ENCODE peak calls at places on chromosomes 1 and 21, in eight cellular contexts. One of them, this sample, is unnamed.

GRCh38 chr21:17798796-17799195 is 20.4 kb downstream of the C21orf91 start:
- DNase-seq in stimulated activated CD4-positive, alpha-beta T cell treated with anti-CD3 and anti-CD28 coated beads, Interleukin-4, amount 100 ng/mL, for 48 hours: no peak
- DNase-seq in kidney glomerular epithelial cell: no peak
- DNase-seq in AG10803: peak; percentile 24
- DNase-seq in kidney tubule cell: no peak
- DNase-seq in NCI-H526 treated with DMSO at 0.1 percent for 48 hours: no peak
- DNase-seq in NCI-H1694 treated with DMSO at 0.1 percent for 48 hours: no peak
- DNase-seq in heart left ventricle: no peak
- DNase-seq in this sample: no peak

GRCh38 chr1:162397039-162397448 is 14.9 kb downstream of the SH2D1B start:
- DNase-seq in stimulated activated CD4-positive, alpha-beta T cell treated with anti-CD3 and anti-CD28 coated beads, Interleukin-4, amount 100 ng/mL, for 48 hours: no peak
- DNase-seq in kidney glomerular epithelial cell: no peak
- DNase-seq in AG10803: no peak
- DNase-seq in kidney tubule cell: no peak
- DNase-seq in NCI-H526 treated with DMSO at 0.1 percent for 48 hours: no peak
- DNase-seq in NCI-H1694 treated with DMSO at 0.1 percent for 48 hours: no peak
- DNase-seq in heart left ventricle: no peak
- DNase-seq in this sample: no peak

GRCh38 chr1:66692681-66693080 is 59.6 kb upstream of the DYNLT5 start:
- DNase-seq in stimulated activated CD4-positive, alpha-beta T cell treated with anti-CD3 and anti-CD28 coated beads, Interleukin-4, amount 100 ng/mL, for 48 hours: no peak
- DNase-seq in kidney glomerular epithelial cell: no peak
- DNase-seq in AG10803: no peak
- DNase-seq in kidney tubule cell: no peak
- DNase-seq in NCI-H526 treated with DMSO at 0.1 percent for 48 hours: no peak
- DNase-seq in NCI-H1694 treated with DMSO at 0.1 percent for 48 hours: no peak
- DNase-seq in heart left ventricle: no peak
- DNase-seq in this sample: no peak

GRCh38 chr1:205939690-205940330 is 3.4 kb downstream of the SLC26A9 start:
- DNase-seq in stimulated activated CD4-positive, alpha-beta T cell treated with anti-CD3 and anti-CD28 coated beads, Interleukin-4, amount 100 ng/mL, for 48 hours: no peak
- DNase-seq in kidney glomerular epithelial cell: no peak
- DNase-seq in AG10803: no peak
- DNase-seq in kidney tubule cell: no peak
- DNase-seq in NCI-H526 treated with DMSO at 0.1 percent for 48 hours: no peak
- DNase-seq in NCI-H1694 treated with DMSO at 0.1 percent for 48 hours: peak; percentile 13
- DNase-seq in heart left ventricle: no peak
- DNase-seq in this sample: no peak

GRCh38 chr1:2231667-2232254 is 3.6 kb downstream of the SKI start:
- DNase-seq in stimulated activated CD4-positive, alpha-beta T cell treated with anti-CD3 and anti-CD28 coated beads, Interleukin-4, amount 100 ng/mL, for 48 hours: no peak
- DNase-seq in kidney glomerular epithelial cell: peak; percentile 49
- DNase-seq in AG10803: peak; percentile 87
- DNase-seq in kidney tubule cell: peak; percentile 58
- DNase-seq in NCI-H526 treated with DMSO at 0.1 percent for 48 hours: peak; percentile 50
- DNase-seq in NCI-H1694 treated with DMSO at 0.1 percent for 48 hours: no peak
- DNase-seq in heart left ventricle: peak; percentile 79
- DNase-seq in this sample: peak; percentile 70

GRCh38 chr1:185567006-185567405 is 167.2 kb upstream of the HMCN1 start:
- DNase-seq in stimulated activated CD4-positive, alpha-beta T cell treated with anti-CD3 and anti-CD28 coated beads, Interleukin-4, amount 100 ng/mL, for 48 hours: no peak
- DNase-seq in kidney glomerular epithelial cell: peak; percentile 47
- DNase-seq in AG10803: peak; percentile 82
- DNase-seq in kidney tubule cell: peak; percentile 85
- DNase-seq in NCI-H526 treated with DMSO at 0.1 percent for 48 hours: peak; percentile 75
- DNase-seq in NCI-H1694 treated with DMSO at 0.1 percent for 48 hours: no peak
- DNase-seq in heart left ventricle: no peak
- DNase-seq in this sample: peak; percentile 52

GRCh38 chr1:117842408-117843170 is 86.8 kb downstream of the GDAP2 start:
- DNase-seq in stimulated activated CD4-positive, alpha-beta T cell treated with anti-CD3 and anti-CD28 coated beads, Interleukin-4, amount 100 ng/mL, for 48 hours: no peak
- DNase-seq in kidney glomerular epithelial cell: no peak
- DNase-seq in AG10803: no peak
- DNase-seq in kidney tubule cell: peak; percentile 37
- DNase-seq in NCI-H526 treated with DMSO at 0.1 percent for 48 hours: no peak
- DNase-seq in NCI-H1694 treated with DMSO at 0.1 percent for 48 hours: no peak
- DNase-seq in heart left ventricle: no peak
- DNase-seq in this sample: no peak

GRCh38 chr1:154405762-154406571 is 824 bp downstream of the IL6R start:
- DNase-seq in stimulated activated CD4-positive, alpha-beta T cell treated with anti-CD3 and anti-CD28 coated beads, Interleukin-4, amount 100 ng/mL, for 48 hours: peak; percentile 54
- DNase-seq in kidney glomerular epithelial cell: no peak
- DNase-seq in AG10803: peak; percentile 68
- DNase-seq in kidney tubule cell: peak; percentile 78
- DNase-seq in NCI-H526 treated with DMSO at 0.1 percent for 48 hours: no peak
- DNase-seq in NCI-H1694 treated with DMSO at 0.1 percent for 48 hours: peak; percentile 40
- DNase-seq in heart left ventricle: peak; percentile 75
- DNase-seq in this sample: peak; percentile 36

GRCh38 chr1:11749203-11749689 is 12.7 kb upstream of the C1orf167 start:
- DNase-seq in stimulated activated CD4-positive, alpha-beta T cell treated with anti-CD3 and anti-CD28 coated beads, Interleukin-4, amount 100 ng/mL, for 48 hours: peak; percentile 45
- DNase-seq in kidney glomerular epithelial cell: peak; percentile 7
- DNase-seq in AG10803: no peak
- DNase-seq in kidney tubule cell: peak; percentile 67
- DNase-seq in NCI-H526 treated with DMSO at 0.1 percent for 48 hours: no peak
- DNase-seq in NCI-H1694 treated with DMSO at 0.1 percent for 48 hours: no peak
- DNase-seq in heart left ventricle: no peak
- DNase-seq in this sample: peak; percentile 30

GRCh38 chr1:50488403-50488802 is 65.2 kb upstream of the DMRTA2 start:
- DNase-seq in stimulated activated CD4-positive, alpha-beta T cell treated with anti-CD3 and anti-CD28 coated beads, Interleukin-4, amount 100 ng/mL, for 48 hours: no peak
- DNase-seq in kidney glomerular epithelial cell: no peak
- DNase-seq in AG10803: no peak
- DNase-seq in kidney tubule cell: no peak
- DNase-seq in NCI-H526 treated with DMSO at 0.1 percent for 48 hours: no peak
- DNase-seq in NCI-H1694 treated with DMSO at 0.1 percent for 48 hours: no peak
- DNase-seq in heart left ventricle: no peak
- DNase-seq in this sample: no peak

GRCh38 chr1:150562384-150563339 is 13.5 kb downstream of the ADAMTSL4 start:
- DNase-seq in stimulated activated CD4-positive, alpha-beta T cell treated with anti-CD3 and anti-CD28 coated beads, Interleukin-4, amount 100 ng/mL, for 48 hours: no peak
- DNase-seq in kidney glomerular epithelial cell: no peak
- DNase-seq in AG10803: no peak
- DNase-seq in kidney tubule cell: peak; percentile 61
- DNase-seq in NCI-H526 treated with DMSO at 0.1 percent for 48 hours: no peak
- DNase-seq in NCI-H1694 treated with DMSO at 0.1 percent for 48 hours: no peak
- DNase-seq in heart left ventricle: peak; percentile 52
- DNase-seq in this sample: peak; percentile 81

GRCh38 chr21:42526379-42526727 is 12.7 kb downstream of the SLC37A1 start:
- DNase-seq in stimulated activated CD4-positive, alpha-beta T cell treated with anti-CD3 and anti-CD28 coated beads, Interleukin-4, amount 100 ng/mL, for 48 hours: no peak
- DNase-seq in kidney glomerular epithelial cell: no peak
- DNase-seq in AG10803: no peak
- DNase-seq in kidney tubule cell: peak; percentile 31
- DNase-seq in NCI-H526 treated with DMSO at 0.1 percent for 48 hours: no peak
- DNase-seq in NCI-H1694 treated with DMSO at 0.1 percent for 48 hours: no peak
- DNase-seq in heart left ventricle: peak; percentile 46
- DNase-seq in this sample: no peak

GRCh38 chr1:186536272-186536905 is 75.5 kb upstream of the PDC start:
- DNase-seq in stimulated activated CD4-positive, alpha-beta T cell treated with anti-CD3 and anti-CD28 coated beads, Interleukin-4, amount 100 ng/mL, for 48 hours: no peak
- DNase-seq in kidney glomerular epithelial cell: no peak
- DNase-seq in AG10803: peak; percentile 58
- DNase-seq in kidney tubule cell: no peak
- DNase-seq in NCI-H526 treated with DMSO at 0.1 percent for 48 hours: no peak
- DNase-seq in NCI-H1694 treated with DMSO at 0.1 percent for 48 hours: no peak
- DNase-seq in heart left ventricle: no peak
- DNase-seq in this sample: no peak

GRCh38 chr1:86335906-86336305 is 60.2 kb downstream of the ODF2L start:
- DNase-seq in stimulated activated CD4-positive, alpha-beta T cell treated with anti-CD3 and anti-CD28 coated beads, Interleukin-4, amount 100 ng/mL, for 48 hours: no peak
- DNase-seq in kidney glomerular epithelial cell: peak; percentile 50
- DNase-seq in AG10803: no peak
- DNase-seq in kidney tubule cell: peak; percentile 30
- DNase-seq in NCI-H526 treated with DMSO at 0.1 percent for 48 hours: no peak
- DNase-seq in NCI-H1694 treated with DMSO at 0.1 percent for 48 hours: no peak
- DNase-seq in heart left ventricle: no peak
- DNase-seq in this sample: no peak

GRCh38 chr1:176656257-176656995 is 193.5 kb downstream of the PAPPA2 start:
- DNase-seq in stimulated activated CD4-positive, alpha-beta T cell treated with anti-CD3 and anti-CD28 coated beads, Interleukin-4, amount 100 ng/mL, for 48 hours: no peak
- DNase-seq in kidney glomerular epithelial cell: peak; percentile 77
- DNase-seq in AG10803: peak; percentile 93
- DNase-seq in kidney tubule cell: peak; percentile 91
- DNase-seq in NCI-H526 treated with DMSO at 0.1 percent for 48 hours: no peak
- DNase-seq in NCI-H1694 treated with DMSO at 0.1 percent for 48 hours: no peak
- DNase-seq in heart left ventricle: peak; percentile 47
- DNase-seq in this sample: no peak

GRCh38 chr1:198904356-198904755 is 265.5 kb downstream of the PTPRC start:
- DNase-seq in stimulated activated CD4-positive, alpha-beta T cell treated with anti-CD3 and anti-CD28 coated beads, Interleukin-4, amount 100 ng/mL, for 48 hours: no peak
- DNase-seq in kidney glomerular epithelial cell: no peak
- DNase-seq in AG10803: peak; percentile 66
- DNase-seq in kidney tubule cell: no peak
- DNase-seq in NCI-H526 treated with DMSO at 0.1 percent for 48 hours: no peak
- DNase-seq in NCI-H1694 treated with DMSO at 0.1 percent for 48 hours: no peak
- DNase-seq in heart left ventricle: no peak
- DNase-seq in this sample: no peak

GRCh38 chr1:78441921-78442320 is 48.9 kb upstream of the PTGFR start:
- DNase-seq in stimulated activated CD4-positive, alpha-beta T cell treated with anti-CD3 and anti-CD28 coated beads, Interleukin-4, amount 100 ng/mL, for 48 hours: no peak
- DNase-seq in kidney glomerular epithelial cell: no peak
- DNase-seq in AG10803: peak; percentile 62
- DNase-seq in kidney tubule cell: peak; percentile 90
- DNase-seq in NCI-H526 treated with DMSO at 0.1 percent for 48 hours: no peak
- DNase-seq in NCI-H1694 treated with DMSO at 0.1 percent for 48 hours: no peak
- DNase-seq in heart left ventricle: no peak
- DNase-seq in this sample: no peak

GRCh38 chr1:29235955-29236742 is at the start of gene PTPRU:
- DNase-seq in stimulated activated CD4-positive, alpha-beta T cell treated with anti-CD3 and anti-CD28 coated beads, Interleukin-4, amount 100 ng/mL, for 48 hours: peak; percentile 81
- DNase-seq in kidney glomerular epithelial cell: peak; percentile 55
- DNase-seq in AG10803: peak; percentile 58
- DNase-seq in kidney tubule cell: peak; percentile 74
- DNase-seq in NCI-H526 treated with DMSO at 0.1 percent for 48 hours: peak; percentile 49
- DNase-seq in NCI-H1694 treated with DMSO at 0.1 percent for 48 hours: peak; percentile 9
- DNase-seq in heart left ventricle: peak; percentile 86
- DNase-seq in this sample: peak; percentile 75

GRCh38 chr1:30749691-30750583 is 7.6 kb downstream of the LAPTM5 start:
- DNase-seq in stimulated activated CD4-positive, alpha-beta T cell treated with anti-CD3 and anti-CD28 coated beads, Interleukin-4, amount 100 ng/mL, for 48 hours: no peak
- DNase-seq in kidney glomerular epithelial cell: no peak
- DNase-seq in AG10803: no peak
- DNase-seq in kidney tubule cell: no peak
- DNase-seq in NCI-H526 treated with DMSO at 0.1 percent for 48 hours: no peak
- DNase-seq in NCI-H1694 treated with DMSO at 0.1 percent for 48 hours: no peak
- DNase-seq in heart left ventricle: no peak
- DNase-seq in this sample: peak; percentile 56

GRCh38 chr1:100516854-100517253 is 21.1 kb upstream of the GPR88 start:
- DNase-seq in stimulated activated CD4-positive, alpha-beta T cell treated with anti-CD3 and anti-CD28 coated beads, Interleukin-4, amount 100 ng/mL, for 48 hours: no peak
- DNase-seq in kidney glomerular epithelial cell: no peak
- DNase-seq in AG10803: no peak
- DNase-seq in kidney tubule cell: no peak
- DNase-seq in NCI-H526 treated with DMSO at 0.1 percent for 48 hours: no peak
- DNase-seq in NCI-H1694 treated with DMSO at 0.1 percent for 48 hours: no peak
- DNase-seq in heart left ventricle: no peak
- DNase-seq in this sample: no peak

GRCh38 chr1:192783793-192784192 is 25.0 kb upstream of the RGS2 start:
- DNase-seq in stimulated activated CD4-positive, alpha-beta T cell treated with anti-CD3 and anti-CD28 coated beads, Interleukin-4, amount 100 ng/mL, for 48 hours: no peak
- DNase-seq in kidney glomerular epithelial cell: no peak
- DNase-seq in AG10803: no peak
- DNase-seq in kidney tubule cell: no peak
- DNase-seq in NCI-H526 treated with DMSO at 0.1 percent for 48 hours: no peak
- DNase-seq in NCI-H1694 treated with DMSO at 0.1 percent for 48 hours: no peak
- DNase-seq in heart left ventricle: no peak
- DNase-seq in this sample: no peak

GRCh38 chr21:31078216-31078615 is 39.9 kb upstream of the KRTAP19-8 start:
- DNase-seq in stimulated activated CD4-positive, alpha-beta T cell treated with anti-CD3 and anti-CD28 coated beads, Interleukin-4, amount 100 ng/mL, for 48 hours: no peak
- DNase-seq in kidney glomerular epithelial cell: no peak
- DNase-seq in AG10803: no peak
- DNase-seq in kidney tubule cell: no peak
- DNase-seq in NCI-H526 treated with DMSO at 0.1 percent for 48 hours: no peak
- DNase-seq in NCI-H1694 treated with DMSO at 0.1 percent for 48 hours: no peak
- DNase-seq in heart left ventricle: no peak
- DNase-seq in this sample: no peak

GRCh38 chr1:212608956-212609700 is 567 bp downstream of the ATF3 start:
- DNase-seq in stimulated activated CD4-positive, alpha-beta T cell treated with anti-CD3 and anti-CD28 coated beads, Interleukin-4, amount 100 ng/mL, for 48 hours: peak; percentile 34
- DNase-seq in kidney glomerular epithelial cell: no peak
- DNase-seq in AG10803: peak; percentile 42
- DNase-seq in kidney tubule cell: peak; percentile 60
- DNase-seq in NCI-H526 treated with DMSO at 0.1 percent for 48 hours: no peak
- DNase-seq in NCI-H1694 treated with DMSO at 0.1 percent for 48 hours: no peak
- DNase-seq in heart left ventricle: peak; percentile 66
- DNase-seq in this sample: peak; percentile 67

GRCh38 chr1:86436041-86436440 is 12.1 kb downstream of the CLCA2 start:
- DNase-seq in stimulated activated CD4-positive, alpha-beta T cell treated with anti-CD3 and anti-CD28 coated beads, Interleukin-4, amount 100 ng/mL, for 48 hours: no peak
- DNase-seq in kidney glomerular epithelial cell: peak; percentile 27
- DNase-seq in AG10803: peak; percentile 22
- DNase-seq in kidney tubule cell: peak; percentile 59
- DNase-seq in NCI-H526 treated with DMSO at 0.1 percent for 48 hours: no peak
- DNase-seq in NCI-H1694 treated with DMSO at 0.1 percent for 48 hours: no peak
- DNase-seq in heart left ventricle: no peak
- DNase-seq in this sample: no peak

GRCh38 chr1:225881081-225882007 is 836 bp downstream of the TMEM63A start:
- DNase-seq in stimulated activated CD4-positive, alpha-beta T cell treated with anti-CD3 and anti-CD28 coated beads, Interleukin-4, amount 100 ng/mL, for 48 hours: no peak
- DNase-seq in kidney glomerular epithelial cell: no peak
- DNase-seq in AG10803: peak; percentile 48
- DNase-seq in kidney tubule cell: peak; percentile 75
- DNase-seq in NCI-H526 treated with DMSO at 0.1 percent for 48 hours: peak; percentile 7
- DNase-seq in NCI-H1694 treated with DMSO at 0.1 percent for 48 hours: no peak
- DNase-seq in heart left ventricle: peak; percentile 61
- DNase-seq in this sample: peak; percentile 31

GRCh38 chr21:35232545-35233176 is 183.6 kb upstream of the RUNX1 start:
- DNase-seq in stimulated activated CD4-positive, alpha-beta T cell treated with anti-CD3 and anti-CD28 coated beads, Interleukin-4, amount 100 ng/mL, for 48 hours: no peak
- DNase-seq in kidney glomerular epithelial cell: peak; percentile 86
- DNase-seq in AG10803: peak; percentile 36
- DNase-seq in kidney tubule cell: peak; percentile 92
- DNase-seq in NCI-H526 treated with DMSO at 0.1 percent for 48 hours: no peak
- DNase-seq in NCI-H1694 treated with DMSO at 0.1 percent for 48 hours: no peak
- DNase-seq in heart left ventricle: no peak
- DNase-seq in this sample: no peak

GRCh38 chr1:111110197-111110899 is 29.5 kb downstream of the DRAM2 start:
- DNase-seq in stimulated activated CD4-positive, alpha-beta T cell treated with anti-CD3 and anti-CD28 coated beads, Interleukin-4, amount 100 ng/mL, for 48 hours: no peak
- DNase-seq in kidney glomerular epithelial cell: no peak
- DNase-seq in AG10803: peak; percentile 6
- DNase-seq in kidney tubule cell: peak; percentile 2
- DNase-seq in NCI-H526 treated with DMSO at 0.1 percent for 48 hours: no peak
- DNase-seq in NCI-H1694 treated with DMSO at 0.1 percent for 48 hours: no peak
- DNase-seq in heart left ventricle: no peak
- DNase-seq in this sample: no peak

GRCh38 chr1:183898610-183899009 is 93.7 kb downstream of the RGL1 start:
- DNase-seq in stimulated activated CD4-positive, alpha-beta T cell treated with anti-CD3 and anti-CD28 coated beads, Interleukin-4, amount 100 ng/mL, for 48 hours: no peak
- DNase-seq in kidney glomerular epithelial cell: no peak
- DNase-seq in AG10803: no peak
- DNase-seq in kidney tubule cell: no peak
- DNase-seq in NCI-H526 treated with DMSO at 0.1 percent for 48 hours: no peak
- DNase-seq in NCI-H1694 treated with DMSO at 0.1 percent for 48 hours: no peak
- DNase-seq in heart left ventricle: no peak
- DNase-seq in this sample: no peak

GRCh38 chr1:34362949-34363348 is 186.2 kb downstream of the C1orf94 start:
- DNase-seq in stimulated activated CD4-positive, alpha-beta T cell treated with anti-CD3 and anti-CD28 coated beads, Interleukin-4, amount 100 ng/mL, for 48 hours: no peak
- DNase-seq in kidney glomerular epithelial cell: no peak
- DNase-seq in AG10803: no peak
- DNase-seq in kidney tubule cell: no peak
- DNase-seq in NCI-H526 treated with DMSO at 0.1 percent for 48 hours: no peak
- DNase-seq in NCI-H1694 treated with DMSO at 0.1 percent for 48 hours: no peak
- DNase-seq in heart left ventricle: no peak
- DNase-seq in this sample: no peak

GRCh38 chr1:151314137-151314875 is 12.9 kb downstream of the PI4KB start:
- DNase-seq in stimulated activated CD4-positive, alpha-beta T cell treated with anti-CD3 and anti-CD28 coated beads, Interleukin-4, amount 100 ng/mL, for 48 hours: no peak
- DNase-seq in kidney glomerular epithelial cell: peak; percentile 14
- DNase-seq in AG10803: peak; percentile 82
- DNase-seq in kidney tubule cell: peak; percentile 55
- DNase-seq in NCI-H526 treated with DMSO at 0.1 percent for 48 hours: no peak
- DNase-seq in NCI-H1694 treated with DMSO at 0.1 percent for 48 hours: no peak
- DNase-seq in heart left ventricle: peak; percentile 76
- DNase-seq in this sample: no peak

GRCh38 chr1:53781654-53782053 is 42.7 kb upstream of the GLIS1 start:
- DNase-seq in stimulated activated CD4-positive, alpha-beta T cell treated with anti-CD3 and anti-CD28 coated beads, Interleukin-4, amount 100 ng/mL, for 48 hours: no peak
- DNase-seq in kidney glomerular epithelial cell: no peak
- DNase-seq in AG10803: peak; percentile 80
- DNase-seq in kidney tubule cell: no peak
- DNase-seq in NCI-H526 treated with DMSO at 0.1 percent for 48 hours: no peak
- DNase-seq in NCI-H1694 treated with DMSO at 0.1 percent for 48 hours: no peak
- DNase-seq in heart left ventricle: no peak
- DNase-seq in this sample: no peak

GRCh38 chr1:59314776-59315528 is 18.1 kb downstream of the FGGY start:
- DNase-seq in stimulated activated CD4-positive, alpha-beta T cell treated with anti-CD3 and anti-CD28 coated beads, Interleukin-4, amount 100 ng/mL, for 48 hours: no peak
- DNase-seq in kidney glomerular epithelial cell: no peak
- DNase-seq in AG10803: no peak
- DNase-seq in kidney tubule cell: peak; percentile 10
- DNase-seq in NCI-H526 treated with DMSO at 0.1 percent for 48 hours: no peak
- DNase-seq in NCI-H1694 treated with DMSO at 0.1 percent for 48 hours: no peak
- DNase-seq in heart left ventricle: no peak
- DNase-seq in this sample: no peak

GRCh38 chr1:235821361-235821981 is 45.2 kb downstream of the LYST start:
- DNase-seq in stimulated activated CD4-positive, alpha-beta T cell treated with anti-CD3 and anti-CD28 coated beads, Interleukin-4, amount 100 ng/mL, for 48 hours: no peak
- DNase-seq in kidney glomerular epithelial cell: no peak
- DNase-seq in AG10803: peak; percentile 72
- DNase-seq in kidney tubule cell: no peak
- DNase-seq in NCI-H526 treated with DMSO at 0.1 percent for 48 hours: no peak
- DNase-seq in NCI-H1694 treated with DMSO at 0.1 percent for 48 hours: no peak
- DNase-seq in heart left ventricle: no peak
- DNase-seq in this sample: no peak

GRCh38 chr1:227780101-227781044 is 35.1 kb upstream of the PRSS38 start:
- DNase-seq in stimulated activated CD4-positive, alpha-beta T cell treated with anti-CD3 and anti-CD28 coated beads, Interleukin-4, amount 100 ng/mL, for 48 hours: no peak
- DNase-seq in kidney glomerular epithelial cell: no peak
- DNase-seq in AG10803: no peak
- DNase-seq in kidney tubule cell: no peak
- DNase-seq in NCI-H526 treated with DMSO at 0.1 percent for 48 hours: no peak
- DNase-seq in NCI-H1694 treated with DMSO at 0.1 percent for 48 hours: peak; percentile 62
- DNase-seq in heart left ventricle: no peak
- DNase-seq in this sample: no peak

This sample was measured in activated T-helper 1 cell treated with anti-CD3 and anti-CD28 coated beads, Interleukin-12 subunit alpha, Interleukin-12 subunit beta, Interleukin-2, Interleukin-4 antibody, amounts not matched to agents 30 ng/mL and 10 ng/mL and 1 ng/mL, durations not matched to agents 14 hours and 24 hours and 36 hours.